ENCODE peak calls at places on chromosomes 13 and 19, in four cellular contexts. Y is trophoblast cell, X is H9, E is neuronal stem cell. S is an unnamed sample.

GRCh38 chr13:30681489-30682242 is 53.7 kb upstream of the ALOX5AP start:
- DNase-seq in E (no peak), Y (no peak), X (no peak), S (peak; percentile 92)

GRCh38 chr19:19539738-19540703 is 2.0 kb downstream of the CILP2 start:
- DNase-seq in Y (peak; percentile 68), X (peak; percentile 94), E (no peak), S (peak; percentile 38)

GRCh38 chr13:25691654-25692053 is 319.9 kb downstream of the ATP8A2 start:
- DNase-seq in E (no peak), X (no peak), Y (no peak), S (no peak)

GRCh38 chr13:48231080-48231479 is 1.9 kb upstream of the ITM2B start:
- DNase-seq in X (no peak), Y (no peak), E (no peak), S (no peak)

GRCh38 chr19:45023048-45023447 is 15.8 kb upstream of the CLASRP start:
- DNase-seq in X (no peak), Y (no peak), E (no peak), S (no peak)

GRCh38 chr19:29079331-29079730 is 133.6 kb downstream of the UQCRFS1 start:
- DNase-seq in X (no peak), Y (peak; percentile 82), E (peak; percentile 30), S (no peak)

GRCh38 chr13:85367887-85368286 is 431.3 kb downstream of the SLITRK6 start:
- DNase-seq in E (no peak), X (no peak), Y (no peak), S (peak; percentile 55)

GRCh38 chr13:34257980-34258379 is 440.0 kb downstream of the RFC3 start:
- DNase-seq in Y (no peak), E (no peak), X (no peak), S (no peak)

GRCh38 chr13:102599451-102600012 is 2.7 kb downstream of the TPP2 start:
- DNase-seq in Y (no peak), E (no peak), X (no peak), S (no peak)

GRCh38 chr13:102598061-102598460 is 1.3 kb downstream of the TPP2 start:
- DNase-seq in X (no peak), Y (no peak), E (no peak), S (peak; percentile 15)

GRCh38 chr13:102597029-102598015 is 536 bp downstream of the TPP2 start:
- DNase-seq in E (peak; percentile 9), Y (peak; percentile 24), X (no peak), S (peak; percentile 59)

GRCh38 chr13:102591988-102592781 is 4.6 kb upstream of the TPP2 start:
- DNase-seq in E (peak; percentile 74), X (peak; percentile 87), Y (peak; percentile 70), S (peak; percentile 74)

DNA sequence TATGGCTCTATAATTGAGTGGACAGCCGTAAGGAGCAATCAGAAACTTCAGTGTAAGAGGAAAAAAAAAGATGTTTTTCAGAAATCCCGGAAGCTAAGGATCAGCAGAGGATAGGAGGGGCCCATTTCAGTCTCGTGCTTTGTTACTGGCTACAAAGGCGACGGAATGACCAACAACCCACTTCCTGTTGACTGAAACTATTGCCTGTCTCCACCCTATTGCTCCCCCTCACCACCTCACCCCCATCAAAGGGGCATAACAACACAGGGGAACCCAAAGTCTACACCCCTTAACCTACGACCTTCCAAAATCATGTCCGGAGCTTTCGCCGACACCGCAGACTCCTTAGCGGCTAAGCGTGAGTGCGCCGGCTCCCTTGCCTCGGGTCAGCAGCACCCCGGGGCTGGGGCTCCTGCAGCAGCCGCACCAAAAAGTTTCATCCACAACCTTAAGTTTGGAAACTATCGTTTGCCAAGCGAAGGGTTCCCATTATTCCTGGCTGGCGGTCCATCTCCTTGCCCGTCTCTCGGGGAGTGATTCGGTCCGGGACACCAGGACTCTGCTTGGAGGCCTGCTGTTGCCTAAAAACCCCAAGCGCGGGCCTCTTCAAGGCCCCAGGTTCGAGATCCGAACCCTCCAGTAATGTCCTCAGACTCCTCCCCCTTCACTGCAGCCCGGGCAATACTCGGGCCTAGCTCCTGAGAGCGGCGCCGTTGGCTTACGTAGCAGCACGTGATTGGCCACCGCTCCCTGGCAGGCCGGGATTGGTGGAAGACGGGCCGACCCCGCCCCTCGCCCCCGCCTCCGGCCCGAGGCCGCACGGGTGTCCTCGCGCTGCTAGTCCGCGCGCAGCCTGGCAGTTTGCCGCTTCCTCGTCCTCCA is at the start of gene TPP2:
- DNase-seq in Y (peak; percentile 99), E (peak; percentile 96), X (peak; percentile 99), S (peak; percentile 98)
- H2BK12ac ChIP-seq in Y (no peak within 1 kb of the TSS), E (no peak within 1 kb of the TSS), X (no peak within 1 kb of the TSS), S (peak within 1 kb of the TSS; percentile 32)

GRCh38 chr19:33064117-33064777 is 441 bp downstream of the RHPN2 start:
- DNase-seq in E (peak; percentile 17), X (peak; percentile 75), Y (peak; percentile 33), S (peak; percentile 42)
- H3K4ac ChIP-seq in E (no peak overlapping the region), X (no peak overlapping the region), Y (peak overlapping the region; percentile 10), S (no peak overlapping the region)

GRCh38 chr19:47497073-47497766 is 13.2 kb upstream of the KPTN start:
- DNase-seq in X (no peak), Y (no peak), E (no peak), S (no peak)

GRCh38 chr19:47498561-47498960 is 14.5 kb upstream of the KPTN start:
- DNase-seq in E (no peak), Y (no peak), X (no peak), S (no peak)

GRCh38 chr19:47497821-47498520 is 14.0 kb upstream of the KPTN start:
- DNase-seq in Y (no peak), X (no peak), E (no peak), S (no peak)

GRCh38 chr19:47499371-47499770 is 15.4 kb upstream of the KPTN start:
- DNase-seq in Y (no peak), E (no peak), X (no peak), S (no peak)

GRCh38 chr19:47499863-47500830 is 14.7 kb downstream of the NAPA start:
- DNase-seq in Y (no peak), X (peak; percentile 74), E (no peak), S (no peak)
- H2BK12ac ChIP-seq in Y (no peak overlapping the region), X (no peak overlapping the region), E (no peak overlapping the region), S (no peak overlapping the region)

GRCh38 chr19:35785087-35785627 is 9.8 kb downstream of the ARHGAP33 start:
- DNase-seq in X (no peak), Y (no peak), E (no peak), S (no peak)
- H3K4ac ChIP-seq in X (no peak overlapping the region), Y (no peak overlapping the region), E (peak overlapping the region; percentile 76), S (no peak overlapping the region)

GRCh38 chr13:107907065-107907464 is 308.3 kb downstream of the LIG4 start:
- DNase-seq in E (no peak), Y (no peak), X (no peak), S (peak; percentile 12)
- H2BK12ac ChIP-seq in E (no peak overlapping the region), Y (no peak overlapping the region), X (no peak overlapping the region), S (no peak overlapping the region)

DNA sequence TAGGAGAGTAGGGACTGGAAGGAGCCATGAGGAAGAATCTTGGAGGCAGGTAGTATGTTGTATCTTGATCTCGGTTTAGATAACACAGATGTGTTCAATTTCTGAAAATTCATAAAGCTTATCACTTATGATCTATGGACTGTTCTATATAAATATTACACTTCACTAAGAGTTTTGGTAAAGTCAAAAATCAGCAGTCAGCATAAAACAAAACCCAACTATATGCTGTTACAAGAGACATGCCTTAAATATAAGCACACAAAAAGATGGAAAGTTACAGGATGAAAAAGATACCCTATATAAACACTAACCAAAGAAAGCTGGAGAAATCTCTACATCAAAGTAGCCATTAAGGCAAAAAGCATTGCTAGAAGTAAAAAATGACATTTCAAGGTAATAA is 4.5 kb upstream of the KASH5 start:
- DNase-seq in Y (no peak), X (no peak), E (no peak), S (no peak)
- H3K4ac ChIP-seq in Y (no peak overlapping the region), X (no peak overlapping the region), E (no peak overlapping the region), S (no peak overlapping the region)

S was measured in mesenchymal stem cell.